ENCODE peak calls at places on chromosome 7, in five cellular contexts. A is PC-9, L is epithelial cell of esophagus, D is cardiac fibroblast, O is OCI-LY7. F is an unnamed sample.

GRCh38 chr7:130278892-130279690 is 12.4 kb downstream of the CPA2 start:
- DNase-seq in A (peak), O (no peak), D (peak), L (peak), F (peak)

GRCh38 chr7:92478095-92478494 is 349 bp upstream of the ERVW-1 start:
- DNase-seq in L (no peak), A (no peak), O (no peak), D (no peak), F (no peak)

GRCh38 chr7:45085619-45086200 is 3.1 kb downstream of the NACAD start:
- DNase-seq in D (no peak), A (no peak), L (no peak), O (no peak), F (no peak)

GRCh38 chr7:93884541-93884940 is 6.0 kb downstream of the TFPI2 start:
- DNase-seq in L (no peak), O (no peak), A (no peak), D (peak), F (no peak)

GRCh38 chr7:16484453-16485158 is 19.1 kb upstream of the SOSTDC1 start:
- DNase-seq in O (no peak), A (peak), L (peak), D (peak), F (peak)

GRCh38 chr7:70696139-70696782 is 435.7 kb upstream of the GALNT17 start:
- DNase-seq in D (peak), A (no peak), O (peak), L (peak), F (no peak)

GRCh38 chr7:69664433-69664832 is 66.2 kb downstream of the AUTS2 start:
- DNase-seq in O (no peak), A (no peak), D (no peak), L (no peak), F (no peak)

GRCh38 chr7:112452102-112452888 is 2.0 kb downstream of the IFRD1 start:
- DNase-seq in A (peak), O (peak), L (peak), D (peak), F (peak)

GRCh38 chr7:507623-508305 is 11.9 kb downstream of the PDGFA start:
- DNase-seq in D (no peak), L (no peak), O (no peak), A (no peak), F (no peak)

GRCh38 chr7:94092980-94093379 is 88.8 kb upstream of the BET1 start:
- DNase-seq in O (no peak), L (no peak), A (no peak), D (no peak), F (no peak)

GRCh38 chr7:38830826-38831225 is 78.2 kb downstream of the VPS41 start:
- DNase-seq in A (no peak), O (no peak), L (no peak), D (no peak), F (no peak)

GRCh38 chr7:80392229-80393169 is 119.4 kb downstream of the GNAT3 start:
- DNase-seq in A (no peak), L (peak), O (no peak), D (peak), F (peak)

GRCh38 chr7:83918142-83918541 is 269.2 kb upstream of the SEMA3E start:
- DNase-seq in L (no peak), O (no peak), A (no peak), D (no peak), F (no peak)

GRCh38 chr7:18494821-18495408 is 634 bp upstream of the HDAC9 start:
- DNase-seq in O (no peak), D (peak), A (no peak), L (peak), F (peak)

DNA sequence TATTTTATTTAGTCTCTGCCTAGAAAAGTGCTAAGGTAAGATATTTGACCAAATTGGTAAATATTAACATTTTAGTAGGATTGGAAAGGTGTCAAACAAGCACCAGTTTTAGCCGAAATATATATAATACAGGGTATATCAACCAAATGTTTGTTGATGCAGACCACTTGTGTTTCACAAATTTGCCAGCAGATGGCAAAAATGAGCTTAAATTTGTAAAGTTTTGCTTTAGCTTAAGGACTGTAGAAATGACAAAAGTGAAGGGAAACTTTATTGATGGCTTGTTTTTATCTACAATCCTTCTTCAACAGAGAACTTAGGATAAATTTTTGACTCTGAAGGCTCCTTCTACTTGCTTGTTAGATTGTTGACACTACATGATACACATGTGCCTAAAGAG is 4.8 kb upstream of the POLR1F start:
- DNase-seq in O (peak), A (peak), L (peak), D (peak), F (peak)
- TF ChIP-seq CTCF in O (peak), A (peak), L (peak), D (peak), F (peak)

DNA sequence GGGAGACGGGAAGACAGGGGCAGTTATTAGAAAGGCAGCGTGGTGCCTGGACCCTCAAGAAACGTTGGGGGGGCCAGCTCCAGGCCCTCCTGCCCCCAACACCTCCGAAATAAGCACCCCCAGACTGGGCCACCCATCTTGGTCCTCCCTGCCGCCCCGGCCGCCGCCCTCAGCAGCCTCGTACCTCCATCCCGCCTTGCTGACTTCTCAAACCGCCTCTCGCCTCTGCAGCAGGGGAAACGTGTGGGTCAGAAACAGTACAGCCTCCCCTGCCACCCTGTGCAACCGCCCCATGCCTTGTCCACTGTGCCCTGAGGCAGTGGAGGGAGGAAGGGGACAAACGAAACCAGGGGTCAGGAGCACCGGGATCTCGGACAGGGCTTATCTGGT is 7.2 kb downstream of the GIGYF1 start:
- DNase-seq in A (no peak), O (no peak), D (no peak), L (no peak), F (no peak)
- TF ChIP-seq CTCF in A (no peak), O (no peak), D (no peak), L (no peak), F (no peak)

GRCh38 chr7:24891173-24891787 is 88.7 kb downstream of the OSBPL3 start:
- DNase-seq in A (no peak), L (no peak), D (no peak), O (no peak), F (no peak)

GRCh38 chr7:24894670-24895221 is 85.2 kb downstream of the OSBPL3 start:
- DNase-seq in D (no peak), L (no peak), O (no peak), A (no peak), F (no peak)

GRCh38 chr7:24899905-24900304 is 80.1 kb downstream of the OSBPL3 start:
- DNase-seq in A (no peak), D (no peak), O (peak), L (no peak), F (no peak)

GRCh38 chr7:24898691-24899090 is 81.3 kb downstream of the OSBPL3 start:
- DNase-seq in O (peak), L (peak), D (peak), A (no peak), F (peak)

DNA sequence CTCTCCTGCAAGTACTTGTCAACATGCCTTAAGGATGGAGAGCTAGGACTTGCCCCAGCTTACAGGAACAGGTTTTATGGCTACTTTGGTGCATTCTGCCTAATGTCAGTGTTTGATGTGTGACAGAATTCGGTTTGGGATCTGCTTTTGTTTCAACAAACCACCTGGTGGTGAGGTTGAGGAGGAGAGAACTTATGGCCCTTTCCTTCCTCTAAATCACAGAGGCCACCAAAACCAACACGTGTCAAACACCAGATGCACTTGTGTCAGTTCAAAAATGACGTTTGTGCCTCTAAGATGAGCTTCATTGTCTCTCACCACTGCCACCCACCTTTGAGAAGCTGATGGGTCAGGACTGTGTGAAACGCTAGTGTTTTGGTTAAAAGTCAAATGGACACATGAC is 83.9 kb downstream of the OSBPL3 start:
- DNase-seq in D (no peak), O (peak), A (no peak), L (no peak), F (no peak)
- TF ChIP-seq CTCF in D (no peak), O (peak), A (no peak), L (no peak), F (no peak)

GRCh38 chr7:140300263-140301131 is 97.8 kb downstream of the SLC37A3 start:
- DNase-seq in O (no peak), L (no peak), D (no peak), A (no peak), F (no peak)

GRCh38 chr7:140308060-140308459 is 90.3 kb downstream of the SLC37A3 start:
- DNase-seq in O (no peak), D (no peak), A (no peak), L (no peak), F (no peak)

GRCh38 chr7:140304071-140304799 is 94.1 kb downstream of the SLC37A3 start:
- DNase-seq in O (peak), A (no peak), D (peak), L (peak), F (no peak)
- TF ChIP-seq CTCF in O (peak), A (peak), D (peak), L (peak), F (peak)